ENCODE peak calls at places on chromosomes 11 and 22, in four cellular contexts. Y is activated naive CD4-positive, alpha-beta T cell; X is SK-N-DZ; P is activated T-cell treated with anti-CD3 and anti-CD28 coated beads for 1 hour. M is an unnamed sample.

GRCh38 chr11:69383372-69383771 is 89.4 kb downstream of the MYEOV start:
- DNase-seq in Y (no peak), X (no peak), P (no peak), M (no peak)

GRCh38 chr22:43230983-43231723 is 44.2 kb upstream of the TTLL12 start:
- DNase-seq in Y (peak; percentile 18), X (peak; percentile 79), P (peak; percentile 56), M (no peak)

GRCh38 chr11:86551286-86551685 is 121.1 kb downstream of the ME3 start:
- DNase-seq in Y (no peak), X (no peak), P (no peak), M (no peak)

GRCh38 chr11:67507242-67507890 is 596 bp downstream of the CDK2AP2 start:
- DNase-seq in Y (no peak), X (no peak), P (no peak), M (no peak)

GRCh38 chr11:133560467-133560866 is 28.2 kb upstream of the OPCML start:
- DNase-seq in Y (no peak), X (no peak), P (no peak), M (no peak)

GRCh38 chr11:30949838-30950237 is 363.7 kb upstream of the MPPED2 start:
- DNase-seq in Y (no peak), X (no peak), P (no peak), M (no peak)

GRCh38 chr11:46381046-46381835 is at the start of gene MDK:
- DNase-seq in Y (no peak), X (no peak), P (no peak), M (no peak)

GRCh38 chr11:88418508-88418907 is 81.0 kb upstream of the CTSC start:
- DNase-seq in Y (no peak), X (no peak), P (no peak), M (no peak)

GRCh38 chr11:96178014-96178745 is 164.8 kb downstream of the MAML2 start:
- DNase-seq in Y (no peak), X (no peak), P (no peak), M (no peak)

GRCh38 chr11:35242843-35243242 is 103.9 kb downstream of the CD44 start:
- DNase-seq in Y (no peak), X (no peak), P (no peak), M (no peak)

GRCh38 chr11:46457659-46458058 is 66.1 kb upstream of the CHRM4 start:
- DNase-seq in Y (no peak), X (no peak), P (no peak), M (no peak)

GRCh38 chr11:88354909-88355308 is 17.4 kb upstream of the CTSC start:
- DNase-seq in Y (no peak), X (no peak), P (no peak), M (no peak)

GRCh38 chr11:75152651-75153553 is 2.0 kb downstream of the SLCO2B1 start:
- DNase-seq in Y (no peak), X (no peak), P (no peak), M (no peak)